ENCODE peak calls at places on chromosomes 7 and 10, in four cellular contexts. M is SK-N-SH, X is GM12878, L is HepG2. J is an unnamed sample.

GRCh38 chr7:81014266-81014665 is 95.4 kb upstream of the SEMA3C start:
- DNase-seq in M (no peak), X (no peak), L (no peak), J (no peak)

GRCh38 chr10:73827346-73828089 is 16.1 kb upstream of the NDST2 start:
- DNase-seq in M (no peak), X (no peak), L (no peak), J (no peak)

GRCh38 chr10:31749981-31750850 is 178.4 kb downstream of the ARHGAP12 start:
- DNase-seq in M (peak), X (no peak), L (no peak), J (no peak)

GRCh38 chr10:78203915-78204818 is 170.5 kb downstream of the RPS24 start:
- DNase-seq in M (peak), X (no peak), L (peak), J (no peak)

GRCh38 chr7:128831178-128831993 is 1.2 kb downstream of the FLNC start:
- DNase-seq in M (peak), X (no peak), L (no peak), J (peak)

GRCh38 chr7:32119790-32120196 is 49.6 kb upstream of the PDE1C start:
- DNase-seq in M (no peak), X (no peak), L (no peak), J (no peak)

GRCh38 chr7:36589391-36589790 is 134.9 kb downstream of the AOAH start:
- DNase-seq in M (no peak), X (no peak), L (no peak), J (no peak)

GRCh38 chr7:5424689-5425506 is 1.3 kb upstream of the TNRC18 start:
- DNase-seq in M (no peak), X (no peak), L (peak), J (no peak)

GRCh38 chr10:17756557-17757208 is 4.7 kb downstream of the TMEM236 start:
- DNase-seq in M (no peak), X (peak), L (peak), J (no peak)

GRCh38 chr10:60778214-60778977 is at the start of gene CDK1:
- DNase-seq in M (peak), X (peak), L (peak), J (peak)

GRCh38 chr10:101011517-101012423 is 12.2 kb downstream of the LZTS2 start:
- DNase-seq in M (peak), X (no peak), L (peak), J (peak)

GRCh38 chr10:61130366-61130765 is 186.4 kb upstream of the RHOBTB1 start:
- DNase-seq in M (no peak), X (no peak), L (no peak), J (no peak)

GRCh38 chr7:102306916-102307677 is 20.4 kb downstream of the SH2B2 start:
- DNase-seq in M (no peak), X (peak), L (peak), J (no peak)

GRCh38 chr10:28991738-28992270 is 297.1 kb upstream of the LYZL1 start:
- DNase-seq in M (peak), X (no peak), L (peak), J (peak)

GRCh38 chr10:110870823-110871235 is 899 bp upstream of the PDCD4 start:
- DNase-seq in M (peak), X (no peak), L (no peak), J (no peak)

GRCh38 chr7:42247301-42247700 is 10.3 kb upstream of the GLI3 start:
- DNase-seq in M (no peak), X (no peak), L (peak), J (no peak)

GRCh38 chr10:33791295-33791694 is 456.8 kb upstream of the NRP1 start:
- DNase-seq in M (no peak), X (no peak), L (peak), J (no peak)

GRCh38 chr7:37201876-37202198 is 246.8 kb downstream of the ELMO1 start:
- DNase-seq in M (no peak), X (no peak), L (no peak), J (no peak)

GRCh38 chr7:139548302-139549028 is 25.0 kb downstream of the CLEC2L start:
- DNase-seq in M (peak), X (no peak), L (no peak), J (no peak)

GRCh38 chr7:46099091-46099490 is 178.0 kb upstream of the IGFBP3 start:
- DNase-seq in M (no peak), X (no peak), L (no peak), J (no peak)

GRCh38 chr10:13851906-13852305 is 265.1 kb downstream of the PRPF18 start:
- DNase-seq in M (no peak), X (no peak), L (no peak), J (no peak)

GRCh38 chr7:84538268-84538667 is 343.7 kb upstream of the SEMA3A start:
- DNase-seq in M (no peak), X (no peak), L (no peak), J (no peak)

GRCh38 chr10:76051007-76051936 is 619.8 kb downstream of the LRMDA start:
- DNase-seq in M (no peak), X (no peak), L (peak), J (no peak)

GRCh38 chr7:131544449-131545425 is 11.7 kb downstream of the PODXL start:
- DNase-seq in M (peak), X (no peak), L (peak), J (no peak)

GRCh38 chr7:2009541-2010001 is 223.2 kb downstream of the MAD1L1 start:
- DNase-seq in M (peak), X (no peak), L (no peak), J (no peak)

GRCh38 chr10:11913184-11913641 is 90.1 kb downstream of the PROSER2 start:
- DNase-seq in M (no peak), X (no peak), L (no peak), J (no peak)

GRCh38 chr10:131656446-131656845 is 244.4 kb upstream of the PPP2R2D start:
- DNase-seq in M (no peak), X (no peak), L (no peak), J (peak)

GRCh38 chr10:131657318-131657984 is 243.4 kb upstream of the PPP2R2D start:
- DNase-seq in M (no peak), X (no peak), L (no peak), J (peak)

GRCh38 chr10:131660427-131660826 is 240.4 kb upstream of the PPP2R2D start:
- DNase-seq in M (no peak), X (no peak), L (no peak), J (no peak)

GRCh38 chr10:131657985-131658330 is 242.8 kb upstream of the PPP2R2D start:
- DNase-seq in M (no peak), X (no peak), L (no peak), J (no peak)

DNA sequence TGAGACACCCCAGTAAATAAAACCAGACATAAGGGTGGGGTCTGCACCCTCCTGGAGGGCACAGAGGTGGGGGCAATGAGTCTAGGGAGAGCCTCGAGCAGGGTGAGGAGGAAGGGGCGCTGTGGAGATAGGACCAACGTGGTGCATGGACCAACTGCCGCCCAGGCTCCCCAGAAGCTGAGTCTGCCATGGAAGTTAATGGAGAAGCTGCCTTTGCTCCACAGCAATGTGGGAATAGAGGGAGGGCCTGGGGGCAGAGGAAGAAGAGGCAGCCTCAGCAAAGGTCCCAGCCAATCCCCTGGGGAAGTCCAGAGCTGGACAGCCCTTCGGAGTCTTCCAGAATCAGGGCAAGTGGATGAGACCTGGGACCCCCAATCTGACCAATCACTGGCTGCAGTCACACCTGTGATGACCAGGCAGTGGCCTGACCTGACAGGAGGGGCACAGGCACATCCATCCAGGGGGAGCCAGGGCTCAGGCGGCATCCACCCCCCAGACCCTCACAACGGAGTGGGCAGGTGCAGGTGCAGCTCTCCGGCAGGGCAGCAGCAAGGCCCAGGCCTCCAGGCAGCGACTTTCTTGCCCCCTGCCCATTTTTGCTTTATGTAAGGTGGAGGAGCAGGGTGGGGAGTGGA is 242.2 kb upstream of the PPP2R2D start:
- DNase-seq in M (no peak), X (no peak), L (no peak), J (no peak)
- TF ChIP-seq TCF12 in M (no peak), X (no peak), L (no peak), J (no peak)

GRCh38 chr7:106775552-106775936 is 89.5 kb upstream of the PIK3CG start:
- DNase-seq in M (no peak), X (no peak), L (no peak), J (no peak)
- TF ChIP-seq TCF12 in M (peak), X (no peak), L (no peak), J (no peak)

GRCh38 chr10:15224948-15225347 is 56.5 kb upstream of the NMT2 start:
- DNase-seq in M (no peak), X (no peak), L (no peak), J (no peak)

GRCh38 chr10:15223174-15223573 is 54.7 kb upstream of the NMT2 start:
- DNase-seq in M (no peak), X (no peak), L (no peak), J (no peak)

GRCh38 chr10:15220426-15220825 is 51.9 kb upstream of the NMT2 start:
- DNase-seq in M (no peak), X (no peak), L (no peak), J (no peak)

GRCh38 chr10:15225511-15225910 is 57.0 kb upstream of the NMT2 start:
- DNase-seq in M (no peak), X (no peak), L (no peak), J (no peak)

GRCh38 chr10:15222511-15222910 is 54.0 kb upstream of the NMT2 start:
- DNase-seq in M (no peak), X (no peak), L (no peak), J (no peak)
- TF ChIP-seq TCF12 in M (no peak), X (no peak), L (no peak), J (no peak)

GRCh38 chr10:122495406-122496340 is 34.3 kb downstream of the HTRA1 start:
- DNase-seq in M (no peak), X (no peak), L (no peak), J (no peak)

GRCh38 chr10:122494173-122494820 is 32.9 kb downstream of the HTRA1 start:
- DNase-seq in M (no peak), X (no peak), L (no peak), J (no peak)

GRCh38 chr10:122493761-122494160 is 32.4 kb downstream of the HTRA1 start:
- DNase-seq in M (no peak), X (no peak), L (no peak), J (no peak)

GRCh38 chr10:122492955-122493597 is 31.7 kb downstream of the HTRA1 start:
- DNase-seq in M (no peak), X (no peak), L (no peak), J (no peak)

DNA sequence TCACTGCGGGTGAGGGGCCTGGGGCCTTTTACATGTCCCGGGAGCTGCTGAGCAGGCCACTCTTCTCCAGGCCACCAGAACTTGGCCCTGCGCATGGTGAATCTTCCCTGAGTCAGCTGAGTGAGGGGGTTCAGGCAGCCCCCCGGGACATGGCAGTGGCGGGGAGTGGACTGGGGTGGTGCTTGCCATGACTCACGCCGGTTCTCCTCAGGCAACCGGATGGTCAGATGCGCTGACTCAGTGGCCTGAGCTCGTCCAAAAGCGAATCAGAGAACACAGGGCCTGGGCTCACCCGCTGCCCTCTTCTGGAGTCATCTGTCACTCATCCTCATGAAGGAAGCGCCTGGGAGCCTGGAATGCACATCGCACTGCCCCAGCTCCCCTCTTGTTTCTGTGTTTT is 33.5 kb downstream of the HTRA1 start:
- DNase-seq in M (no peak), X (no peak), L (no peak), J (no peak)
- TF ChIP-seq TCF12 in M (peak), X (no peak), L (no peak), J (no peak)

DNA sequence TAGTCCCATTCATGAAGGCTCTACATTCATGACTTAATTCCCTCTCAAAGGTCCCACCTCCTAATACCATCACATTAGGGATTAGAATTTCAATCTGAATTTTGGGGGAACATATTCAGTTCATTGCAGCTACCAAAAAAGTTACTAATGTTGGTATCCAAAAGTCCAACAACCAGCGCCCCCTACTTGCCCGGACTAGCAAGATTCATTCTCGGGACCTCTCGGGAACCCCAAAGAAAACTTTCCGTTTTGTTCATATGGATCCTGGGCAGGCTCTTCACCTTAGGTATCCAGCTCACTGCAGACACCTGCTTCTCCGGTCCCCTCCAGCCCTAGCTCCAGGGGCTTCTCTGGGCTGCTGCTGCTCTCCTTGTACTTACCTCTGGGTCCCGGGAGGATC is 8.9 kb upstream of the GRK5 start:
- DNase-seq in M (no peak), X (no peak), L (no peak), J (peak)
- TF ChIP-seq TCF12 in M (no peak), X (no peak), L (no peak), J (no peak)

DNA sequence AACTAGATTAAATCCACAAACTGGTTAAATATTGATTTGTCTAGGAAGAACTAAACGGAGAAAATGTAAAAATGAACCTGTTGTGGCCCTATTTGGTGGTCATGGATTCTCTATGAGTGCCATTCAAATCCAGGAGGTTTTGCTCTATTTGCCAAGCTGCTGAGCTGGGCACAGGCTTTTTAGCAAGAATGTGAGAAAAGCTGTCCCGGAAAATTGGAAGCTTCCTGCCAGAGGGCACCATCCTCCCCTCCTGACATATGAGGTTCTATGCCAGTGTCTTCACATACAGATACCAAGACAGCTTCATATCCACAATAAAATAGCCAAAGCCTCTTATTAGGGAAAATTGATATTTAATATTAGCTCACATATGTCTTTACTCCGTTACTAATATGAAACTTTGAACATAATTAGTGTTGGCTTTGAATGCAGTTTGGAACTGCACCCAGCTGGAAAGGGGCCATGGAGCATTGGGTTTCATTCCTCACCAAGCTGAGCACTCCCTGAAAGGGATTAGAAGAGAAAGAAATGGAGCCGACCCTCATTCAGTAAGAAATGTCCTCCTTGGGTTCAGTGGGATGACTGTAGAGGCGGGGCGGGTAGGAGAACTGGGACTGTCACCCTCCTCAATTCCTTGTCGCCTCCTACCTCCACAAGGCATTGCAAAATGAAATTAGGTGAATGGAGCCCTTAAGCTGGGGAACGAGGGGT is 47.8 kb downstream of the NRCAM start:
- DNase-seq in M (no peak), X (no peak), L (no peak), J (no peak)
- TF ChIP-seq TCF12 in M (no peak), X (no peak), L (no peak), J (no peak)

GRCh38 chr7:73528204-73528603 is 6.1 kb upstream of the BAZ1B start:
- DNase-seq in M (no peak), X (no peak), L (no peak), J (no peak)

GRCh38 chr7:73522081-73522818 is at the start of gene BAZ1B:
- DNase-seq in M (peak), X (peak), L (peak), J (peak)

GRCh38 chr7:73530800-73531199 is 8.7 kb upstream of the BAZ1B start:
- DNase-seq in M (no peak), X (no peak), L (no peak), J (no peak)

GRCh38 chr7:73532224-73532623 is 10.1 kb upstream of the BAZ1B start:
- DNase-seq in M (no peak), X (no peak), L (no peak), J (no peak)

GRCh38 chr7:73526892-73527821 is 5.1 kb upstream of the BAZ1B start:
- DNase-seq in M (peak), X (no peak), L (no peak), J (no peak)
- TF ChIP-seq TCF12 in M (no peak), X (no peak), L (no peak), J (no peak)

J was measured in H1.